ENCODE peak calls at places on chromosomes 6 and 20, in six cellular contexts. M, E, K, J, O and Q are unnamed samples.

GRCh38 chr6:159727717-159728440 is 573 bp downstream of the WTAP start:
- DNase-seq in K (no peak), J (no peak), M (no peak), O (peak), E (peak), Q (peak)

GRCh38 chr6:167759912-167760311 is 66.8 kb upstream of the AFDN start:
- DNase-seq in M (no peak), O (no peak), E (no peak), K (no peak), J (no peak), Q (peak)

GRCh38 chr6:89411269-89412070 is 603 bp downstream of the RRAGD start:
- DNase-seq in M (no peak), K (no peak), J (no peak), O (peak), E (peak), Q (peak)

GRCh38 chr20:35007413-35007812 is 51.7 kb downstream of the MYH7B start:
- DNase-seq in K (no peak), M (no peak), O (no peak), E (no peak), J (no peak), Q (no peak)

GRCh38 chr6:44201200-44201599 is 15.5 kb upstream of the MYMX start:
- DNase-seq in O (no peak), M (no peak), E (no peak), K (no peak), J (no peak), Q (no peak)

GRCh38 chr20:25481235-25481917 is 73.9 kb downstream of the GINS1 start:
- DNase-seq in K (no peak), E (no peak), O (no peak), M (no peak), J (no peak), Q (peak)

GRCh38 chr20:549720-550496 is 6.3 kb upstream of the CSNK2A1 start:
- DNase-seq in E (no peak), M (no peak), J (no peak), O (no peak), K (no peak), Q (no peak)

GRCh38 chr20:62321521-62321948 is 18.7 kb downstream of the ADRM1 start:
- DNase-seq in K (no peak), J (no peak), O (no peak), M (no peak), E (no peak), Q (peak)

GRCh38 chr6:35435075-35435837 is 16.9 kb upstream of the FANCE start:
- DNase-seq in M (no peak), J (no peak), O (no peak), K (no peak), E (no peak), Q (no peak)